ENCODE peak calls at places on chromosomes 5 and 9, in ten cellular contexts. H, Q, L, Z, X, D, G, B, T and P are unnamed samples.
A peak's percentile ranks its signal among the peaks of the same experiment; 100 is the strongest.

GRCh38 chr5:137492321-137492720 is 6.8 kb downstream of the SPOCK1 start:
- DNase-seq in Z (no peak), G (no peak), B (no peak), Q (no peak), D (no peak), L (no peak), H (no peak), X (no peak), T (no peak), P (no peak)

GRCh38 chr5:32703957-32704356 is 7.2 kb upstream of the NPR3 start:
- DNase-seq in D (no peak), G (no peak), X (no peak), L (no peak), B (no peak), Q (no peak), Z (no peak), T (no peak), H (no peak), P (no peak)

GRCh38 chr9:107274953-107275422 is 8.1 kb upstream of the RAD23B start:
- DNase-seq in D (no peak), G (no peak), T (no peak), H (no peak), Q (peak; percentile 78), L (no peak), B (no peak), Z (no peak), X (no peak), P (no peak)

GRCh38 chr5:112848116-112848811 is 12.8 kb upstream of the SRP19 start:
- DNase-seq in L (peak; percentile 21), G (peak; percentile 31), H (peak; percentile 14), T (no peak), Z (peak; percentile 95), D (peak; percentile 29), Q (peak; percentile 29), B (no peak), X (no peak), P (peak; percentile 19)

GRCh38 chr5:78661691-78662090 is 13.1 kb upstream of the LHFPL2 start:
- DNase-seq in Z (no peak), B (no peak), T (no peak), D (no peak), L (no peak), G (no peak), Q (no peak), X (no peak), H (no peak), P (no peak)

GRCh38 chr5:9194509-9194908 is 351.4 kb downstream of the SEMA5A start:
- DNase-seq in G (no peak), B (no peak), L (no peak), Q (no peak), H (no peak), T (no peak), Z (no peak), X (no peak), D (no peak), P (no peak)

GRCh38 chr5:66529182-66529581 is 67.0 kb upstream of the MAST4 start:
- DNase-seq in G (no peak), L (no peak), Z (peak; percentile 79), H (no peak), D (no peak), X (no peak), B (no peak), Q (no peak), T (no peak), P (no peak)

GRCh38 chr9:78026947-78027346 is 4.7 kb downstream of the GNAQ start:
- DNase-seq in T (no peak), B (no peak), G (no peak), X (no peak), Q (no peak), H (no peak), D (no peak), L (no peak), Z (no peak), P (no peak)

GRCh38 chr5:98108497-98108896 is 665.0 kb upstream of the RGMB start:
- DNase-seq in L (no peak), Z (no peak), Q (no peak), X (no peak), G (no peak), H (no peak), B (no peak), D (no peak), T (no peak), P (no peak)

GRCh38 chr5:139294372-139295165 is 1.0 kb downstream of the MATR3 start:
- DNase-seq in B (peak; percentile 24), Z (peak; percentile 73), T (peak; percentile 85), D (peak; percentile 57), L (peak; percentile 88), Q (peak; percentile 76), G (peak; percentile 67), X (peak; percentile 80), H (no peak), P (peak; percentile 43)

GRCh38 chr9:2241461-2241874 is 226.3 kb downstream of the SMARCA2 start:
- DNase-seq in H (no peak), L (no peak), Z (peak; percentile 95), D (peak; percentile 1), X (peak; percentile 44), Q (peak; percentile 87), G (peak; percentile 69), B (no peak), T (no peak), P (no peak)

GRCh38 chr9:3922846-3923245 is 377.0 kb downstream of the GLIS3 start:
- DNase-seq in B (no peak), X (no peak), Z (no peak), G (no peak), Q (no peak), D (no peak), L (no peak), H (no peak), T (no peak), P (no peak)

GRCh38 chr5:136249678-136250266 is 56.8 kb upstream of the SMIM32 start:
- DNase-seq in Q (peak; percentile 37), G (peak; percentile 58), T (peak; percentile 59), X (peak; percentile 59), H (peak; percentile 12), D (no peak), L (peak; percentile 71), Z (peak; percentile 79), B (no peak), P (peak; percentile 32)

GRCh38 chr9:135126480-135127187 is 39.2 kb downstream of the OLFM1 start:
- DNase-seq in T (no peak), B (no peak), H (no peak), Q (no peak), G (peak; percentile 82), X (no peak), D (no peak), L (no peak), Z (no peak), P (no peak)

GRCh38 chr5:102930244-102930643 is 175.1 kb downstream of the PAM start:
- DNase-seq in L (no peak), T (no peak), Z (no peak), G (no peak), X (no peak), H (no peak), D (no peak), B (no peak), Q (no peak), P (no peak)

GRCh38 chr9:6645153-6646027 is at the start of gene GLDC:
- DNase-seq in Z (peak; percentile 97), X (peak; percentile 77), B (peak; percentile 4), L (peak; percentile 76), H (peak; percentile 85), G (peak; percentile 68), Q (no peak), D (peak; percentile 23), T (peak; percentile 76), P (peak; percentile 90)

GRCh38 chr5:1413611-1414241 is 31.5 kb downstream of the SLC6A3 start:
- DNase-seq in D (no peak), T (no peak), X (no peak), L (no peak), Q (no peak), H (no peak), B (no peak), G (no peak), Z (peak; percentile 36), P (no peak)

GRCh38 chr5:1725641-1726468 is 73.8 kb downstream of the MRPL36 start:
- DNase-seq in X (no peak), B (no peak), T (peak; percentile 35), G (no peak), Z (peak; percentile 63), H (peak; percentile 25), L (no peak), D (no peak), Q (no peak), P (no peak)

GRCh38 chr9:129483467-129484324 is 137.2 kb downstream of the C9orf50 start:
- DNase-seq in L (peak; percentile 64), H (no peak), X (peak; percentile 93), T (peak; percentile 92), B (no peak), D (no peak), Q (no peak), Z (peak; percentile 65), G (peak; percentile 84), P (peak; percentile 85)

GRCh38 chr5:108681079-108681921 is 66.4 kb upstream of the FER start:
- DNase-seq in Q (peak; percentile 37), G (peak; percentile 63), B (no peak), Z (peak; percentile 82), H (peak; percentile 18), L (peak; percentile 57), X (peak; percentile 41), T (peak; percentile 50), D (peak; percentile 30), P (peak; percentile 34)

GRCh38 chr5:138241688-138242547 is 28.8 kb upstream of the CDC23 start:
- DNase-seq in Z (peak; percentile 72), L (peak; percentile 25), Q (no peak), G (peak; percentile 51), B (no peak), X (peak; percentile 35), D (no peak), H (peak; percentile 27), T (no peak), P (peak; percentile 60)

GRCh38 chr9:110083866-110084265 is 124.1 kb downstream of the C9orf152 start:
- DNase-seq in H (no peak), B (no peak), L (no peak), X (no peak), T (no peak), Q (no peak), G (no peak), Z (no peak), D (no peak), P (no peak)

GRCh38 chr5:11483630-11484029 is 420.6 kb downstream of the CTNND2 start:
- DNase-seq in L (no peak), Q (no peak), B (no peak), D (no peak), Z (no peak), H (no peak), X (no peak), G (no peak), T (no peak), P (no peak)